ENCODE peak calls at places on chromosome 3, in seven cellular contexts. S is tibial nerve; N is endodermal cell; W is effector memory CD4-positive, alpha-beta T cell; U is transverse colon; Y is Karpas-422; V is neural progenitor cell. T is an unnamed sample.
A peak's percentile ranks its signal among the peaks of the same experiment; 100 is the strongest.

GRCh38 chr3:136105044-136105443 is 91.1 kb downstream of the MSL2 start:
- DNase-seq in S (no peak), N (no peak), W (no peak), U (no peak), Y (no peak), V (no peak), T (no peak)

GRCh38 chr3:4826237-4827100 is 152.8 kb upstream of the BHLHE40 start:
- DNase-seq in S (peak; percentile 50), N (no peak), W (no peak), U (peak; percentile 81), Y (no peak), V (no peak), T (peak; percentile 76)

GRCh38 chr3:58137306-58137705 is 73.5 kb downstream of the DNASE1L3 start:
- DNase-seq in S (no peak), N (no peak), W (no peak), U (no peak), Y (no peak), V (no peak), T (no peak)

GRCh38 chr3:177673105-177673804 is 476.0 kb upstream of the TBL1XR1 start:
- DNase-seq in S (peak; percentile 13), N (no peak), W (no peak), U (no peak), Y (no peak), V (no peak), T (no peak)

GRCh38 chr3:20890124-20890523 is 704.1 kb upstream of the SGO1 start:
- DNase-seq in S (no peak), N (no peak), W (no peak), U (no peak), Y (no peak), V (no peak), T (no peak)

GRCh38 chr3:109045271-109046051 is 72.5 kb downstream of the MORC1 start:
- DNase-seq in S (no peak), N (no peak), W (no peak), U (no peak), Y (peak; percentile 55), V (no peak), T (no peak)

GRCh38 chr3:177069514-177070329 is 127.6 kb downstream of the TBL1XR1 start:
- DNase-seq in S (no peak), N (no peak), W (no peak), U (no peak), Y (no peak), V (no peak), T (no peak)

GRCh38 chr3:44870375-44871061 is 3.9 kb upstream of the TGM4 start:
- DNase-seq in S (no peak), N (no peak), W (no peak), U (peak; percentile 60), Y (no peak), V (no peak), T (peak; percentile 69)

GRCh38 chr3:177448987-177449975 is 252.0 kb upstream of the TBL1XR1 start:
- DNase-seq in S (no peak), N (no peak), W (no peak), U (no peak), Y (no peak), V (no peak), T (peak; percentile 58)

GRCh38 chr3:167380004-167380689 is at the start of gene ZBBX:
- DNase-seq in S (peak; percentile 91), N (peak; percentile 99), W (peak; percentile 57), U (peak; percentile 87), Y (peak; percentile 92), V (peak; percentile 96), T (peak; percentile 87)

GRCh38 chr3:195856410-195857084 is 44.8 kb upstream of the MUC4 start:
- DNase-seq in S (no peak), N (no peak), W (no peak), U (no peak), Y (no peak), V (no peak), T (no peak)

GRCh38 chr3:148077318-148077923 is 620.3 kb upstream of the AGTR1 start:
- DNase-seq in S (no peak), N (no peak), W (no peak), U (no peak), Y (peak; percentile 71), V (peak; percentile 36), T (no peak)

GRCh38 chr3:126101521-126101982 is 17.6 kb upstream of the SLC41A3 start:
- DNase-seq in S (no peak), N (peak; percentile 25), W (no peak), U (no peak), Y (no peak), V (no peak), T (peak; percentile 24)

GRCh38 chr3:77259701-77260100 is 219.8 kb downstream of the ROBO2 start:
- DNase-seq in S (no peak), N (no peak), W (no peak), U (peak; percentile 21), Y (no peak), V (no peak), T (no peak)

GRCh38 chr3:169232863-169233262 is 430.6 kb downstream of the MECOM start:
- DNase-seq in S (no peak), N (no peak), W (no peak), U (no peak), Y (no peak), V (no peak), T (no peak)

GRCh38 chr3:171812811-171813210 is 2.5 kb upstream of the PLD1 start:
- DNase-seq in S (no peak), N (no peak), W (no peak), U (no peak), Y (no peak), V (no peak), T (no peak)

GRCh38 chr3:171813278-171813896 is 3.1 kb upstream of the PLD1 start:
- DNase-seq in S (no peak), N (no peak), W (no peak), U (no peak), Y (no peak), V (no peak), T (no peak)

GRCh38 chr3:171811059-171811912 is 1.0 kb upstream of the PLD1 start:
- DNase-seq in S (peak; percentile 69), N (no peak), W (no peak), U (no peak), Y (no peak), V (no peak), T (no peak)

GRCh38 chr3:171810278-171811058 is at the start of gene PLD1:
- DNase-seq in S (peak; percentile 71), N (no peak), W (peak; percentile 19), U (peak; percentile 89), Y (no peak), V (peak; percentile 67), T (peak; percentile 84)

DNA sequence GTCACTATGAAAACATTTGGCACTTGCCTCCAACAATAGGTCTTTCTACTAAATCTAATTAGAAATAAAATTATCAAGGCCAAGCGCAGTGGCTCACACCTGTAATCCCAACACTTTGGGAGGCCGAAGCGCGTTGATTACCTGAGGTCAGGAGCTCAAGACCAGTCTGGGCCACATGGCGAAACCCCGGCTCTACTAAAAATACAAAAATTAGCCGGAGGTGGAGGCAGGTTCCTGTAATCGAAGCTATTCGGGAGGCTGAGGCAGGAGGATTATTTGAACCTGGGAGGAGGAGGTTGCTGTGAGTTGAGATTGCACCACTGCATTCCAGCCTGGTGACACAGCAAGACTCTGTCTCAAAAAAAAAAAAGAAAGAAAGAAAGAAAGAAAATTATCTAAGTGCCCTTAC is 1.6 kb upstream of the PLD1 start:
- DNase-seq in S (no peak), N (no peak), W (no peak), U (no peak), Y (no peak), V (no peak), T (no peak)
- H3K4me1 ChIP-seq in S (no peaks in the 10 kb centered on the region), N (no peaks in the 10 kb centered on the region), W (peaks cover 6% of the 10 kb centered on the region), U (peaks cover 22% of the 10 kb centered on the region), Y (no peaks in the 10 kb centered on the region), V (peaks cover 4% of the 10 kb centered on the region), T (peaks cover 4% of the 10 kb centered on the region)

GRCh38 chr3:39407773-39408492 is 1.4 kb downstream of the RPSA start:
- DNase-seq in S (no peak), N (no peak), W (no peak), U (no peak), Y (peak; percentile 35), V (no peak), T (no peak)

GRCh38 chr3:39409514-39410136 is 3.1 kb downstream of the RPSA start:
- DNase-seq in S (no peak), N (no peak), W (no peak), U (no peak), Y (peak; percentile 41), V (no peak), T (no peak)

GRCh38 chr3:39406368-39407258 is at the start of gene RPSA:
- DNase-seq in S (peak; percentile 92), N (peak; percentile 98), W (peak; percentile 93), U (peak; percentile 97), Y (peak; percentile 99), V (peak; percentile 97), T (peak; percentile 97)

GRCh38 chr3:39407259-39407629 is 724 bp downstream of the RPSA start:
- DNase-seq in S (no peak), N (no peak), W (no peak), U (no peak), Y (no peak), V (no peak), T (no peak)

GRCh38 chr3:39408493-39409372 is 2.2 kb downstream of the RPSA start:
- DNase-seq in S (no peak), N (no peak), W (no peak), U (no peak), Y (peak; percentile 39), V (no peak), T (no peak)
- H3K4me1 ChIP-seq in S (peaks cover 19% of the 10 kb centered on the region), N (peaks cover 7% of the 10 kb centered on the region), W (peaks cover 20% of the 10 kb centered on the region), U (peaks cover 41% of the 10 kb centered on the region), Y (peaks cover 30% of the 10 kb centered on the region), V (peaks cover 15% of the 10 kb centered on the region), T (peaks cover 9% of the 10 kb centered on the region)

GRCh38 chr3:191355406-191355805 is 25.1 kb upstream of the UTS2B start:
- DNase-seq in S (no peak), N (no peak), W (no peak), U (no peak), Y (no peak), V (no peak), T (no peak)

GRCh38 chr3:191348098-191348497 is 17.8 kb upstream of the UTS2B start:
- DNase-seq in S (no peak), N (no peak), W (no peak), U (no peak), Y (no peak), V (no peak), T (no peak)

GRCh38 chr3:191353022-191353777 is 22.9 kb upstream of the UTS2B start:
- DNase-seq in S (no peak), N (no peak), W (no peak), U (no peak), Y (no peak), V (peak; percentile 24), T (no peak)

GRCh38 chr3:191350389-191351090 is 20.2 kb upstream of the UTS2B start:
- DNase-seq in S (no peak), N (no peak), W (no peak), U (no peak), Y (no peak), V (no peak), T (no peak)

DNA sequence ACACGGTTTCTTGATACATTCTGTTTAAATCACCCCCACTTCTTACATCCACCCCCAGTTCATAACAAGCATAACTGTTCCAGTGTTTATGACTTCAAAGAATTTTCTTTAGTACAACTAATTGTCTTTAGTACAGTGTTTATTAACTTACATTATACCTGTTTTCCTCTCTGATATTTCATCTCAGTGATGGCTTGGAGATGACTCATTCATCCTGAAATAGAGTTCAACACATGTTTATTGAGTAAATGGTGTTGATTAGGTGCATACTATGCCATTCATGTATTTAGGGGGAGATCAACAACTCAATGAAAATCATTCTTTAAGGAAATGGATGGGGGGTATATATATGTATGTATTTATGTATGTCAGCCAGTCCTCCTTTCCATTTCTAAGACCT is 21.7 kb upstream of the UTS2B start:
- DNase-seq in S (no peak), N (no peak), W (no peak), U (no peak), Y (no peak), V (no peak), T (no peak)
- H3K4me1 ChIP-seq in S (peaks cover 21% of the 10 kb centered on the region), N (no peaks in the 10 kb centered on the region), W (no peaks in the 10 kb centered on the region), U (peaks cover 67% of the 10 kb centered on the region), Y (no peaks in the 10 kb centered on the region), V (peaks cover 36% of the 10 kb centered on the region), T (peaks cover 52% of the 10 kb centered on the region)

GRCh38 chr3:71513081-71513480 is 70.4 kb downstream of the FOXP1 start:
- DNase-seq in S (no peak), N (no peak), W (no peak), U (no peak), Y (no peak), V (no peak), T (no peak)
- H3K4me1 ChIP-seq in S (peaks cover 7% of the 10 kb centered on the region), N (peaks cover 13% of the 10 kb centered on the region), W (peaks cover 5% of the 10 kb centered on the region), U (peaks cover 38% of the 10 kb centered on the region), Y (peaks cover 88% of the 10 kb centered on the region), V (peaks cover 16% of the 10 kb centered on the region), T (no peaks in the 10 kb centered on the region)